ENCODE peak calls at places on chromosomes 1 and 21, in five cellular contexts. I is activated CD8-positive, alpha-beta T cell treated with anti-CD3 and anti-CD28 coated beads for 36 hours; G is NCI-H146; R is HTR-8/SVneo; L is cardiac muscle cell. T is an unnamed sample.

GRCh38 chr1:213715182-213715581 is 272.6 kb upstream of the PROX1 start:
- DNase-seq in G (no peak), R (no peak), L (no peak), I (no peak), T (no peak)

GRCh38 chr21:43864806-43865470 is at the start of gene AGPAT3:
- DNase-seq in G (peak), I (peak), R (no peak), L (peak), T (peak)

GRCh38 chr1:116123837-116124533 is 12.8 kb downstream of the MAB21L3 start:
- DNase-seq in I (no peak), R (no peak), L (no peak), G (no peak), T (no peak)

GRCh38 chr1:29312469-29313466 is 76.4 kb downstream of the PTPRU start:
- DNase-seq in I (no peak), R (no peak), L (no peak), G (no peak), T (no peak)

GRCh38 chr1:169538998-169539871 is 47.0 kb downstream of the F5 start:
- DNase-seq in L (no peak), G (no peak), R (peak), I (no peak), T (peak)

GRCh38 chr1:97050501-97050900 is 328.9 kb downstream of the PTBP2 start:
- DNase-seq in L (peak), I (no peak), G (no peak), R (no peak), T (peak)

GRCh38 chr21:27306821-27307746 is 340.2 kb upstream of the ADAMTS5 start:
- DNase-seq in G (no peak), R (no peak), I (no peak), L (no peak), T (no peak)

GRCh38 chr1:94773931-94774422 is 46.2 kb upstream of the SLC44A3 start:
- DNase-seq in R (peak), I (no peak), G (no peak), L (no peak), T (peak)

GRCh38 chr1:44571712-44572571 is 102.3 kb downstream of the TMEM53 start:
- DNase-seq in L (no peak), R (no peak), I (peak), G (peak), T (peak)

GRCh38 chr1:93845554-93846150 is 33.4 kb downstream of the DNTTIP2 start:
- DNase-seq in R (peak), I (peak), G (peak), L (no peak), T (peak)

GRCh38 chr21:26207021-26207420 is 36.5 kb upstream of the APP start:
- DNase-seq in L (no peak), R (no peak), I (no peak), G (no peak), T (no peak)

GRCh38 chr1:116769994-116770393 is 15.8 kb downstream of the CD2 start:
- DNase-seq in R (no peak), L (no peak), G (no peak), I (peak), T (no peak)

GRCh38 chr1:29649375-29650040 is 413.2 kb downstream of the PTPRU start:
- DNase-seq in R (peak), G (no peak), I (no peak), L (no peak), T (peak)

GRCh38 chr1:31672988-31673387 is 28.3 kb upstream of the PEF1 start:
- DNase-seq in G (no peak), L (no peak), I (no peak), R (no peak), T (no peak)

T was measured in ELR.